ENCODE peak calls at places on chromosome 19, in seven cellular contexts. D is cardiac muscle cell, X is suprapubic skin, T is thoracic aorta, W is brain microvascular endothelial cell, H is aorta, C is vagina. S is an unnamed sample.

GRCh38 chr19:38004505-38005223 is 97.7 kb downstream of the SIPA1L3 start:
- DNase-seq in T (peak; percentile 71), W (peak; percentile 98), H (peak; percentile 87), C (no peak), D (peak; percentile 96), X (peak; percentile 94), S (peak; percentile 94)

GRCh38 chr19:41616785-41617621 is 9.9 kb downstream of the CEACAM4 start:
- DNase-seq in X (no peak), C (no peak), W (peak; percentile 5), H (no peak), D (peak; percentile 31), T (no peak), S (no peak)

GRCh38 chr19:4575978-4576933 is 16.8 kb upstream of the SEMA6B start:
- DNase-seq in H (peak; percentile 87), C (no peak), X (peak; percentile 78), T (no peak), D (peak; percentile 81), W (peak; percentile 66), S (no peak)

GRCh38 chr19:43476606-43477005 is 11.2 kb upstream of the LYPD3 start:
- DNase-seq in W (no peak), X (no peak), T (no peak), C (no peak), H (no peak), D (peak; percentile 84), S (peak; percentile 10)

GRCh38 chr19:49851456-49852259 is 699 bp downstream of the PTOV1 start:
- DNase-seq in H (peak; percentile 82), X (peak; percentile 74), D (peak; percentile 22), C (no peak), W (no peak), T (no peak), S (no peak)

GRCh38 chr19:13096968-13097330 is 5.7 kb downstream of the LYL1 start:
- DNase-seq in C (no peak), H (no peak), X (no peak), D (no peak), T (no peak), W (no peak), S (no peak)

GRCh38 chr19:49155005-49155826 is at the start of gene HRC:
- DNase-seq in D (no peak), T (no peak), C (no peak), X (no peak), H (no peak), W (no peak), S (no peak)

GRCh38 chr19:29844891-29845575 is 33.2 kb downstream of the CCNE1 start:
- DNase-seq in X (peak; percentile 95), D (peak; percentile 98), W (peak; percentile 86), C (no peak), T (peak; percentile 69), H (peak; percentile 97), S (peak; percentile 69)

GRCh38 chr19:30074096-30074495 is 132.1 kb downstream of the URI1 start:
- DNase-seq in X (peak; percentile 9), H (peak; percentile 38), W (no peak), T (no peak), D (no peak), C (no peak), S (no peak)

GRCh38 chr19:34639491-34640085 is 37.4 kb downstream of the SCGB2B2 start:
- DNase-seq in W (peak; percentile 11), T (no peak), H (peak; percentile 51), X (no peak), D (peak; percentile 79), C (no peak), S (peak; percentile 1)

GRCh38 chr19:41799444-41800000 is 3.1 kb downstream of the CEACAM3 start:
- DNase-seq in W (no peak), T (no peak), D (no peak), X (no peak), C (no peak), H (no peak), S (peak; percentile 28)

GRCh38 chr19:50266896-50267295 is 62.3 kb downstream of the KCNC3 start:
- DNase-seq in D (no peak), X (no peak), W (no peak), C (no peak), H (no peak), T (no peak), S (no peak)

GRCh38 chr19:3658004-3658822 is 31.6 kb upstream of the CACTIN start:
- DNase-seq in T (no peak), W (no peak), H (no peak), D (no peak), C (no peak), X (no peak), S (no peak)

GRCh38 chr19:10421240-10421948 is 1.1 kb downstream of the PDE4A start:
- DNase-seq in T (no peak), X (no peak), C (no peak), D (no peak), H (no peak), W (no peak), S (no peak)

GRCh38 chr19:3606174-3606689 is 443 bp downstream of the TBXA2R start:
- DNase-seq in T (no peak), H (peak; percentile 80), W (no peak), C (no peak), D (no peak), X (peak; percentile 68), S (no peak)

GRCh38 chr19:36638862-36639510 is 27.7 kb downstream of the ZNF461 start:
- DNase-seq in X (no peak), W (no peak), H (no peak), C (no peak), T (no peak), D (peak; percentile 5), S (no peak)

GRCh38 chr19:5925830-5926459 is 11.9 kb downstream of the CAPS start:
- DNase-seq in D (no peak), H (no peak), C (no peak), T (no peak), X (no peak), W (no peak), S (no peak)

GRCh38 chr19:56916528-56916927 is 76.0 kb upstream of the PEG3 start:
- DNase-seq in T (no peak), H (no peak), X (no peak), W (no peak), C (no peak), D (no peak), S (no peak)

GRCh38 chr19:44002212-44002565 is 568 bp upstream of the ZNF230 start:
- DNase-seq in C (no peak), W (no peak), D (no peak), H (no peak), T (no peak), X (no peak), S (no peak)

GRCh38 chr19:49939721-49940481 is 10.6 kb upstream of the NUP62 start:
- DNase-seq in W (no peak), X (no peak), H (peak; percentile 60), C (no peak), D (no peak), T (no peak), S (no peak)

GRCh38 chr19:34998777-34999497 is 1.2 kb upstream of the GRAMD1A start:
- DNase-seq in C (no peak), W (no peak), H (peak; percentile 59), X (no peak), T (no peak), D (no peak), S (no peak)

GRCh38 chr19:21569497-21569870 is 64.1 kb downstream of the ZNF429 start:
- DNase-seq in D (peak; percentile 69), C (no peak), X (no peak), H (no peak), W (no peak), T (no peak), S (no peak)

DNA sequence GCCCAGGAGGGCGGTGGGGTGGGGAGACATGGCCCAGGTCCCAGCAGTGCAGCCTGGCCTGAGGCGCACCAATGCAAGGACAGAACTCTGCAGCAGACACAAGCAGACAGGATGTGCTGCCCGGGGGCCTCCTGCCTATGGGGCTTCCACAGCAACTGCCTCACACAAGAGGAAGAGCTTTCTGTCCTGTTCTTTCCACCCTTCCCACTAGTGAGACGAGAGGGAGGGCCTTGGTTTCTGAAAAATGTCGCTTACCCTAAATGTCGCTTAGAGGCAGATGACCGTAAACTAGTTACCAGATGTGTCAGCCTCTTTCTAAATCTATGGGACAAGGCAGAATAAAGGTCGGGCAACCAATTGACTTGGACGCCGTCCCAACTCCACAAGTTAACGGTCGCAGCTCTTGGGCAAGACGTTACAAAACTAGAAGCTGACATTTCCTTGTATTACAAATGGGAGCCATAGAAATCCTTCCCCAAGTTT is at the start of gene LAIR1:
- DNase-seq in T (no peak), H (no peak), W (no peak), D (peak; percentile 22), C (no peak), X (no peak), S (no peak)
- H3K4me3 ChIP-seq in T (peak within 1 kb of the TSS; percentile 43), H (no peak within 1 kb of the TSS), W (no peak within 1 kb of the TSS), D (no peak within 1 kb of the TSS), C (no peak within 1 kb of the TSS), X (peak within 1 kb of the TSS; percentile 21), S (no peak within 1 kb of the TSS)

DNA sequence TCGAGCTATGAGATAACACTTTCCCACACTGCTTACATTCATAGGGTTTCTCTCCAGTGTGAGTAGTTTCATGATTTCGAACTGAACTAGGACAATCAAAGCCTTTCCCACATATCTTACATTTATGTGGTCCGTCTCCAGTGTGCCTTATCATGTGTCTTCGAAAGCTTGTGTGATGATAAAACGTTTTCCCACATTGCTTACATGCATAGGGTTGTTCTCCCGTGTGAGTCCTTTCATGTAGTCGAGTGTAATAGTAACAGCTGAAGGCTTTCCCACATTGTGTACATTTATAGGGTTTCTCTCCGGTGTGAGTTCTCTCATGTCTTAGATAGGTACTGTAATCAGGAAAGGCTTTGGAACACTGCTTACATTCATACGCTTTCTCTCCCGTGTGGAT is 16.3 kb downstream of the ZNF823 start:
- DNase-seq in C (no peak), X (no peak), T (no peak), D (no peak), H (no peak), W (no peak), S (no peak)
- H3K36me3 ChIP-seq in C (peaks cover 18% of the 10 kb centered on the region), X (peaks cover 49% of the 10 kb centered on the region), T (peaks cover 45% of the 10 kb centered on the region), D (peaks cover 18% of the 10 kb centered on the region), H (peaks cover 19% of the 10 kb centered on the region), W (peaks cover 32% of the 10 kb centered on the region), S (peaks cover 5% of the 10 kb centered on the region)

GRCh38 chr19:46133101-46133627 is 8.7 kb upstream of the IGFL3 start:
- DNase-seq in X (no peak), D (peak; percentile 92), H (no peak), T (no peak), C (no peak), W (peak; percentile 85), S (peak; percentile 97)
- H3K4me3 ChIP-seq in X (no peak overlapping the region), D (peak overlapping the region; percentile 13), H (no peak overlapping the region), T (peak overlapping the region; percentile 26), C (no peak overlapping the region), W (no peak overlapping the region), S (no peak overlapping the region)

GRCh38 chr19:55250262-55251036 is 8.4 kb downstream of the PPP6R1 start:
- DNase-seq in X (no peak), H (no peak), C (no peak), W (no peak), T (no peak), D (no peak), S (no peak)
- H3K36me3 ChIP-seq in X (peaks cover 20% of the 10 kb centered on the region), H (no peaks in the 10 kb centered on the region), C (no peaks in the 10 kb centered on the region), W (peaks cover 5% of the 10 kb centered on the region), T (peaks cover 15% of the 10 kb centered on the region), D (peaks cover 10% of the 10 kb centered on the region), S (no peaks in the 10 kb centered on the region)